ENCODE peak calls at places on chromosomes 16 and 17, in eight cellular contexts. One of them, this sample, is unnamed.

GRCh38 chr17:2406903-2407790 is 6.3 kb upstream of the MNT start:
- DNase-seq in cardiac muscle cell: peak; percentile 79
- DNase-seq in cardiac fibroblast: peak; percentile 87
- DNase-seq in ovary: no peak
- DNase-seq in breast epithelium: no peak
- DNase-seq in heart right ventricle: peak; percentile 51
- DNase-seq in NB4: no peak
- DNase-seq in GM12865: no peak
- DNase-seq in this sample: no peak

GRCh38 chr17:17917394-17917793 is 54.8 kb downstream of the TOM1L2 start:
- DNase-seq in heart right ventricle: no peak
- DNase-seq in NB4: no peak
- DNase-seq in cardiac fibroblast: no peak
- DNase-seq in GM12865: no peak
- DNase-seq in breast epithelium: no peak
- DNase-seq in cardiac muscle cell: no peak
- DNase-seq in ovary: no peak
- DNase-seq in this sample: no peak

GRCh38 chr17:75876190-75876937 is 2.0 kb downstream of the TRIM47 start:
- DNase-seq in cardiac muscle cell: no peak
- DNase-seq in heart right ventricle: no peak
- DNase-seq in GM12865: peak; percentile 69
- DNase-seq in breast epithelium: no peak
- DNase-seq in ovary: no peak
- DNase-seq in NB4: no peak
- DNase-seq in cardiac fibroblast: peak; percentile 24
- DNase-seq in this sample: peak; percentile 27

GRCh38 chr17:49887086-49887743 is 39.3 kb upstream of the TAC4 start:
- DNase-seq in NB4: no peak
- DNase-seq in breast epithelium: peak; percentile 95
- DNase-seq in cardiac muscle cell: peak; percentile 41
- DNase-seq in heart right ventricle: no peak
- DNase-seq in GM12865: no peak
- DNase-seq in cardiac fibroblast: no peak
- DNase-seq in ovary: no peak
- DNase-seq in this sample: no peak

GRCh38 chr17:12983986-12984932 is 33.6 kb downstream of the ELAC2 start:
- DNase-seq in cardiac muscle cell: peak; percentile 82
- DNase-seq in NB4: no peak
- DNase-seq in heart right ventricle: peak; percentile 61
- DNase-seq in breast epithelium: no peak
- DNase-seq in ovary: peak; percentile 63
- DNase-seq in cardiac fibroblast: peak; percentile 87
- DNase-seq in GM12865: no peak
- DNase-seq in this sample: no peak

GRCh38 chr17:77032929-77033328 is 107.8 kb upstream of the SEC14L1 start:
- DNase-seq in NB4: no peak
- DNase-seq in cardiac fibroblast: no peak
- DNase-seq in heart right ventricle: no peak
- DNase-seq in breast epithelium: no peak
- DNase-seq in ovary: no peak
- DNase-seq in cardiac muscle cell: no peak
- DNase-seq in GM12865: no peak
- DNase-seq in this sample: no peak

GRCh38 chr16:87149051-87149450 is 168.1 kb downstream of the C16orf95 start:
- DNase-seq in cardiac muscle cell: no peak
- DNase-seq in breast epithelium: no peak
- DNase-seq in NB4: no peak
- DNase-seq in GM12865: no peak
- DNase-seq in ovary: no peak
- DNase-seq in heart right ventricle: no peak
- DNase-seq in cardiac fibroblast: no peak
- DNase-seq in this sample: no peak

GRCh38 chr17:60468371-60468770 is 46.1 kb downstream of the CHCT1 start:
- DNase-seq in NB4: no peak
- DNase-seq in GM12865: no peak
- DNase-seq in ovary: no peak
- DNase-seq in heart right ventricle: no peak
- DNase-seq in cardiac muscle cell: no peak
- DNase-seq in breast epithelium: no peak
- DNase-seq in cardiac fibroblast: peak; percentile 44
- DNase-seq in this sample: no peak

GRCh38 chr16:69180011-69180338 is 7.0 kb upstream of the SNTB2 start:
- DNase-seq in breast epithelium: no peak
- DNase-seq in cardiac fibroblast: no peak
- DNase-seq in NB4: no peak
- DNase-seq in GM12865: no peak
- DNase-seq in cardiac muscle cell: no peak
- DNase-seq in heart right ventricle: no peak
- DNase-seq in ovary: no peak
- DNase-seq in this sample: no peak

GRCh38 chr16:23182675-23183485 is at the start of gene SCNN1G:
- DNase-seq in NB4: peak; percentile 4
- DNase-seq in heart right ventricle: peak; percentile 27
- DNase-seq in breast epithelium: no peak
- DNase-seq in cardiac fibroblast: no peak
- DNase-seq in ovary: no peak
- DNase-seq in cardiac muscle cell: no peak
- DNase-seq in GM12865: peak; percentile 16
- DNase-seq in this sample: no peak

GRCh38 chr16:8849411-8850011 is 19.3 kb downstream of the CARHSP1 start:
- DNase-seq in cardiac muscle cell: peak; percentile 84
- DNase-seq in ovary: no peak
- DNase-seq in cardiac fibroblast: peak; percentile 71
- DNase-seq in NB4: peak; percentile 81
- DNase-seq in GM12865: no peak
- DNase-seq in heart right ventricle: no peak
- DNase-seq in breast epithelium: no peak
- DNase-seq in this sample: no peak

GRCh38 chr17:29698837-29699236 is 76.1 kb upstream of the CORO6 start:
- DNase-seq in cardiac fibroblast: no peak
- DNase-seq in ovary: no peak
- DNase-seq in heart right ventricle: no peak
- DNase-seq in cardiac muscle cell: no peak
- DNase-seq in breast epithelium: no peak
- DNase-seq in NB4: no peak
- DNase-seq in GM12865: no peak
- DNase-seq in this sample: no peak

DNA sequence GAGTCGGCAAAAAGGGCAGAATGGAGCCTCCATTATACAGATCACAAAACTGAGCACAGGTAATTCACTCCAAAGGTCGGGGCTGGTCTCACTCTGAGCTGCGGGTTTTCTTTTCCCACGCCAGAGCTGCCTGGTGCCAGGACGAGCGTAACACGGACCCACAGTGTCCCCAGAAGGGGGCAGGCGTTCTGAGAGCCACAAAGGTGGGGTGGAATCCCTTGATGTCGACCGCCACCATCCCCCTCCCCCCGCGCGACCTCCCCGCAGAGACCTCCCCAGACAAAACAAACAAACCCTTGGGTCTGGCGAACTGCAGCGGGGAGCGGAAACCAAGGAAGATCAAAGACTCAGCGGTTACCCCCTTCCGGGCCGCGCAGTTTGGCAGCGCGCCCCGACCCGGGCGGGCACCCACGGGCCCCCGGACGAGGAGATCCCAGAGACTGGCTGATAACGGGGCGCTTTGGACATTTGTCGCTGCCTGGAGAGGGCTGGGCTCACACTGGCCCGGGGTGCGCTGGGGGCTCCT is 793 bp upstream of the NKD1 start:
- DNase-seq in NB4: peak; percentile 65
- DNase-seq in ovary: peak; percentile 60
- DNase-seq in heart right ventricle: peak; percentile 36
- DNase-seq in GM12865: peak; percentile 57
- DNase-seq in breast epithelium: no peak
- DNase-seq in cardiac fibroblast: peak; percentile 1
- DNase-seq in cardiac muscle cell: peak; percentile 10
- DNase-seq in this sample: peak; percentile 8
- TF ChIP-seq CTCF in NB4: peak; percentile 20
- TF ChIP-seq CTCF in ovary: no peak
- TF ChIP-seq CTCF in heart right ventricle: no peak
- TF ChIP-seq CTCF in GM12865: peak; percentile 42
- TF ChIP-seq CTCF in breast epithelium: no peak
- TF ChIP-seq CTCF in cardiac fibroblast: no peak
- TF ChIP-seq CTCF in cardiac muscle cell: peak; percentile 15
- TF ChIP-seq CTCF in this sample: peak; percentile 51

GRCh38 chr17:83082899-83083367 is 3.5 kb downstream of the METRNL start:
- DNase-seq in cardiac fibroblast: no peak
- DNase-seq in NB4: no peak
- DNase-seq in breast epithelium: no peak
- DNase-seq in GM12865: no peak
- DNase-seq in heart right ventricle: no peak
- DNase-seq in ovary: no peak
- DNase-seq in cardiac muscle cell: no peak
- DNase-seq in this sample: no peak

GRCh38 chr17:83084214-83084613 is 4.8 kb downstream of the METRNL start:
- DNase-seq in cardiac fibroblast: no peak
- DNase-seq in cardiac muscle cell: no peak
- DNase-seq in breast epithelium: no peak
- DNase-seq in NB4: no peak
- DNase-seq in ovary: no peak
- DNase-seq in GM12865: no peak
- DNase-seq in heart right ventricle: no peak
- DNase-seq in this sample: no peak

GRCh38 chr17:83084621-83085056 is 5.2 kb downstream of the METRNL start:
- DNase-seq in GM12865: no peak
- DNase-seq in heart right ventricle: no peak
- DNase-seq in breast epithelium: no peak
- DNase-seq in cardiac muscle cell: no peak
- DNase-seq in ovary: no peak
- DNase-seq in NB4: no peak
- DNase-seq in cardiac fibroblast: no peak
- DNase-seq in this sample: no peak

GRCh38 chr17:83082435-83082834 is 3.0 kb downstream of the METRNL start:
- DNase-seq in ovary: no peak
- DNase-seq in breast epithelium: no peak
- DNase-seq in cardiac fibroblast: no peak
- DNase-seq in cardiac muscle cell: no peak
- DNase-seq in NB4: no peak
- DNase-seq in GM12865: no peak
- DNase-seq in heart right ventricle: no peak
- DNase-seq in this sample: no peak

DNA sequence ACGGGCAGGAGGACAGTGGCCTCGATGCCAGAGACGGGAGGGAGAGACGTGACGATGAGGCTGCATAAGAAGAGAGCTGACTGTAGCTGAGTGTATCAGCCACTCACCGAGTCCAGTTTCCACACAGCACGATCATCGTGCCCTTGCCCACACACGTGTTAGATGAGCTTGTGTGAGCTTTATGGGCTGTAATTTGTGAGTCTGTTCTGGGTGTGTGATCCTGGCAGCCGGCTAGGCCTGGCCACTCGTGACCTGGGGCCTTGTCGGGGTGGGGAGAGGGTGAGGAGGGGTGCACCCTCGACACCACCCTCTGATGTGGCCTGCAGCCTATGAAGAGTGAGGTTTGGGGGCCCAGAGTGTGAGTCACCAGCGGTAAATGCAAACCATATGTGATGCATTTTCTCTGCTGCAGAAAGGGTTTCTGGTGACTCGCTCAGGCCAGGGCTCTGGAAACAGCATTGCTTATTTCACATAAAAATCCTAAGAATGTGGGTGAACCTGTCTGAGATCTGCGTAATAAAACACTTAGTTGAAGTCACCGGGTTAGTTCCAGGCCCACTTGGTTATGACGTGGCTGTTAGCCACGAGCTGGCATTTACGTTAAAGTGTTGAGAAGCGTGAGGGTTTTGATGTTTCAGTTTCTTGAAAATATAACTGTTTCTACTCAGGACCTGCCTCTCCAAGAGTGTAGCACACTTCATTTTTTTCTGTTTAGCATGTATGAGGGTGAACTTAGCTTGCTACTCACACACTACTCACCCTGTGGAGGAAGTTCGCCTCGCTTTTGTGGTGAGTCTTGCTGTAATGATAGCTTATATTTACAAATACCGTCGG is 4.2 kb downstream of the METRNL start:
- DNase-seq in NB4: peak; percentile 75
- DNase-seq in ovary: no peak
- DNase-seq in cardiac muscle cell: peak; percentile 91
- DNase-seq in cardiac fibroblast: peak; percentile 95
- DNase-seq in breast epithelium: no peak
- DNase-seq in heart right ventricle: no peak
- DNase-seq in GM12865: no peak
- DNase-seq in this sample: no peak
- H3K4me3 ChIP-seq in NB4: no peak overlapping the region
- H3K4me3 ChIP-seq in ovary: no peak overlapping the region
- H3K4me3 ChIP-seq in cardiac muscle cell: no peak overlapping the region
- H3K4me3 ChIP-seq in cardiac fibroblast: peak overlapping the region; percentile 28
- H3K4me3 ChIP-seq in breast epithelium: no peak overlapping the region
- H3K4me3 ChIP-seq in heart right ventricle: no peak overlapping the region
- H3K4me3 ChIP-seq in GM12865: no peak overlapping the region
- H3K4me3 ChIP-seq in this sample: no peak overlapping the region

DNA sequence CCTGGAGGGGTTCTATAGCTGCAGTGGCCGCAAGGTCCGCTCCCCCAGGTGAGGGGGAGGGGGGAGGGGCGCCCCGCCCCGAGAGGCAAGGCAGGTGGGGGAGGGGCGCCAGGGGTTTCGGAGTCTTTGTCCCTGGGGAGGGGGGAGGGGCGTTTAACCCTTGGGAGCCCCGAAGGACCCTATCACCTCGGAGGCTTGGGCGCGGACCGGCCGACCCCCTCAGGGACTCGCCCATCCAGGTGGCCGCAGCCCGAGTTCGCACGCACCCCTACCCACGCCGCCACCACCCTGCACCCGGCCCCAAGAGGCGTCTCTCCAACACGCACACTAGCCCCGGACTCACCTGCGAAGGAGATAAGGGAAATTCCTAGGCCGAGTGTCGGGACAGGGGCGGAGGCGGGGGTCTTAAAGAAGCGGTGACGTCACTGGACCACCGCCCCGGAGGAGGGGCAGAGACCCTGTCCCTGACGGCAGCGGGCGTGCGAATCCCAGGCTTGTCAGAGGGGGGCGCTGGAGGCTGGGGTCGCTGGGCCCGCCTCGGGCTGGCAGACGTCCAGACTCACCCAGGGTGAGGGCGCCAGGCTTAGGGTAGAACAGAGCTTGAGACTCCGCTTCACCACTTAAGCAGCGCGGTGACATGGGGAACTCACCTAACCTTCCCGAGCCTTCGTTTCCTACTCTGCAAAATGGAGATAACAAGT is at the start of gene CLDN6:
- DNase-seq in cardiac muscle cell: no peak
- DNase-seq in heart right ventricle: no peak
- DNase-seq in ovary: peak; percentile 41
- DNase-seq in breast epithelium: no peak
- DNase-seq in GM12865: no peak
- DNase-seq in cardiac fibroblast: no peak
- DNase-seq in NB4: no peak
- DNase-seq in this sample: no peak
- TF ChIP-seq CTCF in cardiac muscle cell: peak; percentile 29
- TF ChIP-seq CTCF in heart right ventricle: no peak
- TF ChIP-seq CTCF in ovary: no peak
- TF ChIP-seq CTCF in breast epithelium: no peak
- TF ChIP-seq CTCF in GM12865: peak; percentile 15
- TF ChIP-seq CTCF in cardiac fibroblast: peak; percentile 23
- TF ChIP-seq CTCF in NB4: no peak
- TF ChIP-seq CTCF in this sample: peak; percentile 33

DNA sequence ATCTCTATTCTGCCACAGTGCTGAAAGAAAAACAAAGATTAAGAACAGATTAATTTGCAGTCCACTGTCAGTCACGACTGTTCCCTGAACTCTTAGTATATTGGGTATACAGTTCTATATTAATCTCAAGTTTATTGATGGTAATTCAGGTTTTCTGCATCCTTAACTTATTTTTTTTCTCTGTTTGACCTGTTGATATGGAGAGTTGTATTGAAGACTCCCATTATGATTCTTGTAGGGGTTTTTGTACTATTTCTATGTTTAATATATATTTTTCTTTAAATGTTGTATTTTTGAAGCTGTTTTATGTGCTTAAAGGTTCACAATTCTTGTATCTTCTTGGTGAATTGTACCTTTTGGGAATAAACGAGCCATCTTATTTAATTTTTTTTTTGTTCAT is 3.0 kb downstream of the SPECC1 start:
- DNase-seq in ovary: no peak
- DNase-seq in NB4: no peak
- DNase-seq in breast epithelium: no peak
- DNase-seq in cardiac muscle cell: no peak
- DNase-seq in heart right ventricle: no peak
- DNase-seq in GM12865: no peak
- DNase-seq in cardiac fibroblast: no peak
- DNase-seq in this sample: no peak
- H3K4me3 ChIP-seq in ovary: no peak overlapping the region
- H3K4me3 ChIP-seq in NB4: no peak overlapping the region
- H3K4me3 ChIP-seq in breast epithelium: no peak overlapping the region
- H3K4me3 ChIP-seq in cardiac muscle cell: no peak overlapping the region
- H3K4me3 ChIP-seq in heart right ventricle: no peak overlapping the region
- H3K4me3 ChIP-seq in GM12865: no peak overlapping the region
- H3K4me3 ChIP-seq in cardiac fibroblast: no peak overlapping the region
- H3K4me3 ChIP-seq in this sample: no peak overlapping the region